ENCODE peak calls at places on chromosomes 2 and 18, in four cellular contexts. I is foreskin fibroblast, K is activated gamma-delta T cell treated with Interleukin-2 at 50 U/mL for 16 hours, Z is uterus. B is an unnamed sample.

GRCh38 chr2:239257511-239257937 is 143.3 kb downstream of the HDAC4 start:
- DNase-seq in I (peak), K (no peak), Z (no peak), B (no peak)

GRCh38 chr2:208511016-208511415 is 104.4 kb downstream of the PTH2R start:
- DNase-seq in I (no peak), K (no peak), Z (no peak), B (no peak)

GRCh38 chr2:228689049-228689448 is 507.6 kb upstream of the SPHKAP start:
- DNase-seq in I (no peak), K (no peak), Z (no peak), B (no peak)

GRCh38 chr2:160407393-160408204 is 86.0 kb downstream of the RBMS1 start:
- DNase-seq in I (peak), K (peak), Z (peak), B (peak)

GRCh38 chr2:62137431-62137830 is 58.5 kb upstream of the B3GNT2 start:
- DNase-seq in I (no peak), K (no peak), Z (no peak), B (no peak)

GRCh38 chr2:233384017-233384416 is 29.7 kb downstream of the DGKD start:
- DNase-seq in I (no peak), K (no peak), Z (no peak), B (no peak)

GRCh38 chr2:11532434-11533055 is 1.3 kb upstream of the GREB1 start:
- DNase-seq in I (peak), K (no peak), Z (peak), B (no peak)

GRCh38 chr2:142843731-142844130 is 33.7 kb upstream of the KYNU start:
- DNase-seq in I (no peak), K (no peak), Z (no peak), B (no peak)

GRCh38 chr18:13611616-13612110 is 114.7 kb downstream of the FAM210A start:
- DNase-seq in I (peak), K (no peak), Z (no peak), B (peak)

GRCh38 chr18:51110073-51110797 is 80.2 kb downstream of the SMAD4 start:
- DNase-seq in I (no peak), K (peak), Z (peak), B (peak)

GRCh38 chr2:109526442-109526970 is 87.3 kb downstream of the SEPTIN10 start:
- DNase-seq in I (no peak), K (no peak), Z (peak), B (no peak)

GRCh38 chr2:182821172-182821571 is 45.3 kb downstream of the FRZB start:
- DNase-seq in I (no peak), K (no peak), Z (no peak), B (no peak)

GRCh38 chr2:160109243-160109642 is 46.8 kb upstream of the PLA2R1 start:
- DNase-seq in I (no peak), K (no peak), Z (no peak), B (no peak)

GRCh38 chr2:233447506-233448219 is 93.4 kb downstream of the DGKD start:
- DNase-seq in I (no peak), K (no peak), Z (no peak), B (no peak)

GRCh38 chr2:48525269-48525943 is 4.5 kb upstream of the STON1 start:
- DNase-seq in I (no peak), K (no peak), Z (peak), B (no peak)

GRCh38 chr18:33749831-33750230 is 171.8 kb downstream of the ASXL3 start:
- DNase-seq in I (no peak), K (no peak), Z (no peak), B (no peak)

GRCh38 chr2:45929674-45930395 is 278.4 kb downstream of the PRKCE start:
- DNase-seq in I (no peak), K (no peak), Z (no peak), B (no peak)

GRCh38 chr2:201649442-201649841 is 6.1 kb upstream of the TMEM237 start:
- DNase-seq in I (no peak), K (no peak), Z (no peak), B (no peak)

GRCh38 chr2:202335791-202336467 is 40.2 kb upstream of the BMPR2 start:
- DNase-seq in I (peak), K (no peak), Z (no peak), B (no peak)